ENCODE peak calls at places on chromosome 21, in four cellular contexts. One of them, this sample, is unnamed.

GRCh38 chr21:38773108-38774061 is 32.3 kb upstream of the ETS2 start:
- DNase-seq in HFF-Myc: peak
- DNase-seq in fibroblast of lung: peak
- DNase-seq in uterus: peak
- DNase-seq in this sample: no peak

GRCh38 chr21:37266515-37267221 is 466 bp downstream of the VPS26C start:
- DNase-seq in uterus: no peak
- DNase-seq in HFF-Myc: no peak
- DNase-seq in fibroblast of lung: peak
- DNase-seq in this sample: no peak

GRCh38 chr21:37339527-37339889 is 27.1 kb upstream of the DYRK1A start:
- DNase-seq in fibroblast of lung: peak
- DNase-seq in HFF-Myc: no peak
- DNase-seq in uterus: no peak
- DNase-seq in this sample: no peak

GRCh38 chr21:32412998-32413504 is 545 bp downstream of the EVA1C start:
- DNase-seq in HFF-Myc: no peak
- DNase-seq in uterus: peak
- DNase-seq in fibroblast of lung: peak
- DNase-seq in this sample: peak

GRCh38 chr21:35034203-35034926 is 14.7 kb downstream of the RUNX1 start:
- DNase-seq in HFF-Myc: no peak
- DNase-seq in uterus: no peak
- DNase-seq in fibroblast of lung: no peak
- DNase-seq in this sample: no peak

GRCh38 chr21:42401164-42401563 is 2.5 kb upstream of the UBASH3A start:
- DNase-seq in fibroblast of lung: peak
- DNase-seq in HFF-Myc: no peak
- DNase-seq in uterus: no peak
- DNase-seq in this sample: no peak

GRCh38 chr21:40845621-40846020 is 1.3 kb downstream of the DSCAM start:
- DNase-seq in uterus: no peak
- DNase-seq in fibroblast of lung: no peak
- DNase-seq in HFF-Myc: no peak
- DNase-seq in this sample: no peak

GRCh38 chr21:34017127-34017961 is 56.0 kb upstream of the MRPS6 start:
- DNase-seq in fibroblast of lung: no peak
- DNase-seq in uterus: no peak
- DNase-seq in HFF-Myc: no peak
- DNase-seq in this sample: no peak

GRCh38 chr21:34613679-34614442 is 1.1 kb downstream of the RCAN1 start:
- DNase-seq in HFF-Myc: no peak
- DNase-seq in uterus: no peak
- DNase-seq in fibroblast of lung: no peak
- DNase-seq in this sample: no peak

GRCh38 chr21:32141009-32141357 is 137.9 kb downstream of the MIS18A start:
- DNase-seq in uterus: no peak
- DNase-seq in HFF-Myc: peak
- DNase-seq in fibroblast of lung: no peak
- DNase-seq in this sample: no peak

GRCh38 chr21:35021546-35021945 is 27.6 kb downstream of the RUNX1 start:
- DNase-seq in uterus: no peak
- DNase-seq in fibroblast of lung: no peak
- DNase-seq in HFF-Myc: no peak
- DNase-seq in this sample: no peak

GRCh38 chr21:44275041-44275440 is 10.6 kb upstream of the AIRE start:
- DNase-seq in HFF-Myc: no peak
- DNase-seq in uterus: no peak
- DNase-seq in fibroblast of lung: no peak
- DNase-seq in this sample: no peak

DNA sequence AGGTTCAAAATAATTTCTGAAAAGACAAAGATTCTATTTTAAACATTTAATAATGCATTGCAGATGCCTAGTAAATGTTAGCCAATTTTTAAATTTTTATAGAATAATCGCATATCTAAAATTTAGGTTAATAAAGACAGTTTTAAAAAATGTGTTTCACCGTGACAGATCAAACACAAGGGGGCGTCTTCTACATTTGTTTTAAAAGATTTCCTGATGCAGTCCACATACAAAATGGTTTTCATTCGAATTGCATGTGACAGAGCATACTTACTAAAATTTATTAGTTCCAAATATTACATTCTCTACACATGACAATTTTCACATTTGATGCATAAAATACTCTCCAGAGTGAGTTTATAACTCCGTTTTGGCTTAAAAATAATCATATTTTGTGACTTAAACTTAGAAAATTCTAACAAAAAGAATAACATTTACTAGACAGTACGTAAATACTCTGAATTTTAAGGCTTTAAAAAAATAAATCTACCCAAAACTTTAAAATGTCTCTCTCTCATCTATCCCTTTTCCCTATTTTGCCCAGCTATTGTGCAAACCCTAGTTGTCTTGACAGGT is 75.5 kb downstream of the ADAMTS1 start:
- DNase-seq in uterus: peak
- DNase-seq in fibroblast of lung: peak
- DNase-seq in HFF-Myc: no peak
- DNase-seq in this sample: no peak
- TF ChIP-seq CTCF in uterus: peak
- TF ChIP-seq CTCF in fibroblast of lung: peak
- TF ChIP-seq CTCF in HFF-Myc: peak
- TF ChIP-seq CTCF in this sample: peak

DNA sequence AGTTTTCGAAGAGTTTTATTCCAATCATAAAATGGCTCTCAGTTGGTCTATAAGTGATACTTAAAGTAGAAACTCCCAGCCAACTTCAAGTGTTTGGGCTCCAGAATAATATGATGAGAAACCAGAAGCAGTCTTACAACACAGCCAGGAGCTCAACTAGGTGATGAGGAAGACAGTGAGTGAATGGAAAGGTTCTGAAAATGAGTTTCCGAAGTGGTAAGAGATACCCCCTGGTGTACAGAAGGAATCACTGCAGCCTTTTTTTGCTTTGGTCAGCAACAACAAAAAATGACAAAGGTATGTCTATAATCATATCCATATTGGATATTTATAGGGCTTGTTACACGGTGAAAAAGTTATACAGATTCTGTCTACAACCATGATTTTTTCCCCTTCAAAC is 16.5 kb downstream of the KRTAP19-1 start:
- DNase-seq in fibroblast of lung: no peak
- DNase-seq in uterus: no peak
- DNase-seq in HFF-Myc: no peak
- DNase-seq in this sample: no peak
- TF ChIP-seq CTCF in fibroblast of lung: no peak
- TF ChIP-seq CTCF in uterus: no peak
- TF ChIP-seq CTCF in HFF-Myc: peak
- TF ChIP-seq CTCF in this sample: peak

GRCh38 chr21:29942033-29942432 is 2.2 kb upstream of the GRIK1 start:
- DNase-seq in HFF-Myc: no peak
- DNase-seq in fibroblast of lung: no peak
- DNase-seq in uterus: no peak
- DNase-seq in this sample: no peak

GRCh38 chr21:29940993-29941392 is 1.2 kb upstream of the GRIK1 start:
- DNase-seq in HFF-Myc: no peak
- DNase-seq in fibroblast of lung: no peak
- DNase-seq in uterus: no peak
- DNase-seq in this sample: no peak

GRCh38 chr21:29939859-29940245 is at the start of gene GRIK1:
- DNase-seq in uterus: no peak
- DNase-seq in HFF-Myc: no peak
- DNase-seq in fibroblast of lung: peak
- DNase-seq in this sample: no peak

GRCh38 chr21:29947119-29947518 is 7.3 kb upstream of the GRIK1 start:
- DNase-seq in uterus: no peak
- DNase-seq in fibroblast of lung: no peak
- DNase-seq in HFF-Myc: no peak
- DNase-seq in this sample: no peak

DNA sequence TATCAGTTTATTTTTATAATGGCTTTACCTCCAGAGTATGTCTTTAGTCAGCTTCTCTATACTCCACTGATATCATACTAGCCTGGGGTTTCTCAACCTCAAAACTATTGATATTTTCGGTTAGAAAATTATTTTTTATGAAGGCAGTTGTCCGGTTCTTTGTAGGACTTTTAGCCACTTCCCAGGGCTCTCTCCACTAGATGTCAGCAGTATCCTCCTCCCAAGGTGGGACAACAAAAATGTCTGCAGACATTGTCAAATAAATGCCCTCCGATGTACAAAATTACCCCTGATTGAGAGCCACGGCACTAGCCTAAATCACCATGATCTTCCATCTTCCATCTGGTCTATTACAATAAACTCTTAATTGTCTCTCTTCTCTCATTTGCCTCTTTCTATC is 4.1 kb upstream of the GRIK1 start:
- DNase-seq in uterus: no peak
- DNase-seq in fibroblast of lung: no peak
- DNase-seq in HFF-Myc: no peak
- DNase-seq in this sample: no peak
- TF ChIP-seq CTCF in uterus: no peak
- TF ChIP-seq CTCF in fibroblast of lung: no peak
- TF ChIP-seq CTCF in HFF-Myc: peak
- TF ChIP-seq CTCF in this sample: peak

GRCh38 chr21:27739187-27739586 is 772.3 kb upstream of the ADAMTS5 start:
- DNase-seq in HFF-Myc: no peak
- DNase-seq in uterus: no peak
- DNase-seq in fibroblast of lung: no peak
- DNase-seq in this sample: no peak

GRCh38 chr21:27740084-27740483 is 773.2 kb upstream of the ADAMTS5 start:
- DNase-seq in uterus: no peak
- DNase-seq in fibroblast of lung: no peak
- DNase-seq in HFF-Myc: no peak
- DNase-seq in this sample: no peak

GRCh38 chr21:27734146-27734545 is 767.3 kb upstream of the ADAMTS5 start:
- DNase-seq in uterus: no peak
- DNase-seq in HFF-Myc: peak
- DNase-seq in fibroblast of lung: peak
- DNase-seq in this sample: no peak

GRCh38 chr21:27735699-27736098 is 768.8 kb upstream of the ADAMTS5 start:
- DNase-seq in uterus: no peak
- DNase-seq in fibroblast of lung: no peak
- DNase-seq in HFF-Myc: no peak
- DNase-seq in this sample: no peak
- TF ChIP-seq CTCF in uterus: no peak
- TF ChIP-seq CTCF in fibroblast of lung: no peak
- TF ChIP-seq CTCF in HFF-Myc: no peak
- TF ChIP-seq CTCF in this sample: no peak

This sample was measured in left ventricle myocardium inferior.